ENCODE peak calls at places on chromosomes 12 and 14, in nine cellular contexts. B is body of pancreas, J is kidney epithelial cell, P is IMR-90, C is OCI-LY7, R is esophagus squamous epithelium, N is fibroblast of the aortic adventitia, X is cardiac muscle cell, I is upper lobe of right lung. G is an unnamed sample.

GRCh38 chr12:21526721-21527345 is 737 bp downstream of the SPX start:
- DNase-seq in B (peak), J (no peak), P (no peak), C (no peak), R (no peak), N (peak), X (no peak), I (no peak), G (no peak)

GRCh38 chr12:132924356-132924755 is 31.8 kb downstream of the ZNF605 start:
- DNase-seq in B (no peak), J (no peak), P (no peak), C (no peak), R (no peak), N (no peak), X (no peak), I (no peak), G (no peak)

GRCh38 chr14:55102141-55102547 is 26.9 kb upstream of the LGALS3 start:
- DNase-seq in B (peak), J (peak), P (peak), C (peak), R (peak), N (peak), X (peak), I (peak), G (peak)

GRCh38 chr12:102197789-102198188 is at the start of gene PMCH:
- DNase-seq in B (no peak), J (peak), P (peak), C (no peak), R (no peak), N (peak), X (no peak), I (no peak), G (no peak)

GRCh38 chr14:103296007-103296406 is 38.0 kb upstream of the EIF5 start:
- DNase-seq in B (no peak), J (peak), P (peak), C (no peak), R (no peak), N (peak), X (peak), I (no peak), G (no peak)

GRCh38 chr14:51095854-51096823 is 1.2 kb upstream of the TRIM9 start:
- DNase-seq in B (peak), J (peak), P (peak), C (no peak), R (no peak), N (peak), X (peak), I (no peak), G (no peak)

GRCh38 chr12:80241576-80242273 is 142.4 kb downstream of the OTOGL start:
- DNase-seq in B (no peak), J (no peak), P (peak), C (no peak), R (no peak), N (peak), X (no peak), I (no peak), G (no peak)

GRCh38 chr14:23186913-23187654 is 3.6 kb upstream of the SLC7A8 start:
- DNase-seq in B (peak), J (no peak), P (peak), C (peak), R (no peak), N (peak), X (peak), I (no peak), G (no peak)

GRCh38 chr12:43482311-43483085 is 69.5 kb downstream of the ADAMTS20 start:
- DNase-seq in B (no peak), J (no peak), P (no peak), C (no peak), R (no peak), N (no peak), X (no peak), I (no peak), G (no peak)

GRCh38 chr12:89707992-89708792 is 446 bp downstream of the ATP2B1 start:
- DNase-seq in B (peak), J (no peak), P (peak), C (peak), R (no peak), N (no peak), X (peak), I (peak), G (peak)

GRCh38 chr12:89709994-89710872 is 1.6 kb upstream of the ATP2B1 start:
- DNase-seq in B (peak), J (no peak), P (peak), C (peak), R (no peak), N (no peak), X (no peak), I (peak), G (no peak)

GRCh38 chr12:89707623-89707991 is 1.0 kb downstream of the ATP2B1 start:
- DNase-seq in B (peak), J (no peak), P (no peak), C (peak), R (no peak), N (no peak), X (no peak), I (peak), G (no peak)

GRCh38 chr12:89709157-89709993 is 737 bp upstream of the ATP2B1 start:
- DNase-seq in B (peak), J (peak), P (peak), C (peak), R (peak), N (peak), X (peak), I (peak), G (peak)

DNA sequence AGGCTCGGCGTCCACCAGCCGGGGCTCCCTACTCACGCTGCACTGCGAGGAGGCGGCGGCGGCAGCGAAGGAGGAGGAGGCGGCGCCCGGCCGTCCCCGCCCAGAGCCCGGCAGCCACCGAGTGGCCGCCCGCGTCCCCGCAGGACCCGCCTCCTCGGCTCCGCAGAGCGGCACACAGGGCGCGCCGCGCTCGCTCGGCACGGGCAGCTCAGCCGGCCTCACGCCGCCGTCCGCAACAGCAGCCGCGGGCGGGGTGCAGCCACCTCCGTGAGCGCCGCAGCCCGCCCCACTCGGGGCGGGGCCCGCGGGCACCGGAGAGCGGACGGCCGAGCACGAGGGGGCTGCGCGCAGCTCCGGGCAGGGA is at the start of gene ATP2B1:
- DNase-seq in B (peak), J (no peak), P (peak), C (peak), R (peak), N (peak), X (peak), I (peak), G (peak)
- TF ChIP-seq CTCF in B (peak), J (no peak), P (peak), C (no peak), R (no peak), N (peak), X (no peak), I (no peak), G (no peak)

DNA sequence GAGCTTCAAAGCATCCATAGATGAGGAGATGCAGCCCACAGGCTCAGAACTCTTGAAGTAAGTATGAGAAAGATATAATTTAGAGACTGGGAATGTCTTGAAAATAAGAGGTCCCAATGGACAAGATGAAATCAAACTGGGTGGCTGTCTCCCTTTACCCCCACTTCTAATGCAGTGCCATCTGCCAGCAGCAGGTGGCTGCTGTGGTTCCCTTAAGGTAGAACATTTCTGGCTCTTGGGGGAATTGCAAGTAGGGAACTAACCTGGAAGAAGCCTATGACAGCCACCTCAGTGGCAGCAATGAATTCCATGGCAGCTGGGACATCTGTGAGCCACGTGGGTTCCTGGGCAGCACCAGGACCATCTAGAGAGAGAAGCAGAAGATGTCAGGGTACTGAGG is 648 bp downstream of the ERP27 start:
- DNase-seq in B (peak), J (no peak), P (no peak), C (no peak), R (no peak), N (no peak), X (no peak), I (no peak), G (no peak)
- TF ChIP-seq CTCF in B (peak), J (no peak), P (peak), C (peak), R (no peak), N (no peak), X (no peak), I (no peak), G (peak)

GRCh38 chr12:92927055-92927435 is 2.0 kb downstream of the EEA1 start:
- DNase-seq in B (peak), J (no peak), P (peak), C (no peak), R (no peak), N (peak), X (peak), I (no peak), G (peak)
- TF ChIP-seq CTCF in B (no peak), J (peak), P (peak), C (peak), R (no peak), N (peak), X (no peak), I (peak), G (no peak)

DNA sequence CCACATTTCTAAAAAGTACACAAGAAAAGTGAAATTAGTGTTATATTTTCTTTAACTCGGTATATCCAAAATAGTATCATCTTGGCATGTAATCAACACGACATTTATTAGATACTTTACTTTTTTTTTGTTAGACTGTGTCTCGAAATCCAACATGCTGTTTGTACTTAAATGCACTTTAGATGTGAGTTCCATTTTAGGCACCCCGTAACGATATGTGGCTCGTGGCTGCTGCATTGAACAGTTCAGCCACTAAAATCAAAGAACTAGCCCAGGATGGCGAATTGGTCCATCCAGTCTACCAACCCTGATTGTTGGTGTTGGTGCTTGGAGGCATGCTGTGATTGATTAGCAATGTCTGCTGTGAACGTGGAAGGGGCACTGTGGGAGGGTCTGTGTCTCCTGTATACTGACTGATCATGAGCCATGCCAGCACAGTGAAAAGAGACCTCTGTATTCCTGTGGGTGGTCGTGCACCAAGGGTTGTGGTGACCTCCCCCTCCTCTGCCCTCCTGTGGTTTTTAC is 63.1 kb upstream of the DLK1 start:
- DNase-seq in B (no peak), J (no peak), P (no peak), C (no peak), R (no peak), N (no peak), X (no peak), I (no peak), G (no peak)
- TF ChIP-seq CTCF in B (no peak), J (no peak), P (no peak), C (peak), R (no peak), N (no peak), X (no peak), I (no peak), G (peak)

GRCh38 chr14:64303471-64303917 is 9.3 kb upstream of the ESR2 start:
- DNase-seq in B (no peak), J (no peak), P (peak), C (peak), R (no peak), N (peak), X (peak), I (no peak), G (no peak)

GRCh38 chr14:64293976-64294671 is at the start of gene ESR2:
- DNase-seq in B (peak), J (no peak), P (peak), C (peak), R (no peak), N (peak), X (peak), I (peak), G (no peak)

GRCh38 chr14:64296561-64296960 is 2.4 kb upstream of the ESR2 start:
- DNase-seq in B (peak), J (no peak), P (peak), C (no peak), R (no peak), N (peak), X (peak), I (no peak), G (no peak)

GRCh38 chr14:64294672-64295413 is 672 bp upstream of the ESR2 start:
- DNase-seq in B (peak), J (no peak), P (peak), C (peak), R (peak), N (peak), X (peak), I (peak), G (peak)

GRCh38 chr14:64298773-64299172 is 4.6 kb upstream of the ESR2 start:
- DNase-seq in B (no peak), J (no peak), P (no peak), C (peak), R (no peak), N (no peak), X (no peak), I (no peak), G (no peak)
- TF ChIP-seq CTCF in B (no peak), J (no peak), P (no peak), C (peak), R (no peak), N (peak), X (peak), I (no peak), G (no peak)

GRCh38 chr14:105059035-105059916 is 6.0 kb downstream of the GPR132 start:
- DNase-seq in B (peak), J (no peak), P (no peak), C (no peak), R (no peak), N (peak), X (no peak), I (peak), G (no peak)
- TF ChIP-seq CTCF in B (peak), J (peak), P (no peak), C (peak), R (no peak), N (no peak), X (no peak), I (no peak), G (no peak)

GRCh38 chr12:91920740-91921139 is 224.9 kb downstream of the BTG1 start:
- DNase-seq in B (no peak), J (no peak), P (no peak), C (no peak), R (no peak), N (no peak), X (no peak), I (no peak), G (no peak)

GRCh38 chr12:91922139-91922538 is 223.5 kb downstream of the BTG1 start:
- DNase-seq in B (no peak), J (no peak), P (peak), C (no peak), R (no peak), N (peak), X (no peak), I (no peak), G (no peak)

GRCh38 chr12:91920276-91920675 is 225.4 kb downstream of the BTG1 start:
- DNase-seq in B (no peak), J (no peak), P (peak), C (no peak), R (no peak), N (peak), X (peak), I (no peak), G (no peak)

GRCh38 chr12:91922674-91923073 is 223.0 kb downstream of the BTG1 start:
- DNase-seq in B (peak), J (no peak), P (peak), C (no peak), R (no peak), N (peak), X (peak), I (no peak), G (no peak)

DNA sequence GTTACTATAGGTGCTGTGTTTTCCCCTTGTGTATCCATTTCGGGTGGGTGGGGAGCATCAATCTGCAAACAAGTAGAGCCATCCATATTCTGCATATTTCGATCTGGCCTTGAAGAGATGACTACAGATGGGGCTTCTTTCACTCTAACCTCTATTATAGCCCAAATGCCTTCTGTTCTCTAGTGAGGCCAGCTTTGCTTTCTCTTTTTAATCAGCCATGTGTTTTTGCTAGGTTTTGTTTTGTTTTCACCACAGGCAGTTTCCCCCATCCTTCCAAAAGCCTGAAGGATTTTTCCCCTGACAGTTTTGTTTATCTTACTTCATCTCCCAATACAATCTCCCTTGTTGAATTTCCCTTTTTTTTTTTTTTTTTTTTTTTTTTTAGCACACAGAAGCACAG is 224.1 kb downstream of the BTG1 start:
- DNase-seq in B (no peak), J (no peak), P (no peak), C (no peak), R (no peak), N (no peak), X (no peak), I (no peak), G (no peak)
- TF ChIP-seq CTCF in B (no peak), J (no peak), P (no peak), C (no peak), R (no peak), N (no peak), X (no peak), I (no peak), G (no peak)

GRCh38 chr12:108825205-108825950 is 32.0 kb downstream of the SSH1 start:
- DNase-seq in B (no peak), J (no peak), P (peak), C (no peak), R (no peak), N (peak), X (peak), I (no peak), G (no peak)

GRCh38 chr12:108823804-108824203 is 33.6 kb downstream of the SSH1 start:
- DNase-seq in B (no peak), J (no peak), P (no peak), C (no peak), R (no peak), N (peak), X (peak), I (no peak), G (no peak)

GRCh38 chr12:108826807-108827721 is 30.3 kb downstream of the SSH1 start:
- DNase-seq in B (no peak), J (no peak), P (peak), C (no peak), R (no peak), N (peak), X (peak), I (no peak), G (no peak)

GRCh38 chr12:108827941-108828340 is 29.4 kb downstream of the SSH1 start:
- DNase-seq in B (no peak), J (no peak), P (no peak), C (no peak), R (no peak), N (no peak), X (no peak), I (no peak), G (no peak)

GRCh38 chr12:108826115-108826806 is 31.1 kb downstream of the SSH1 start:
- DNase-seq in B (peak), J (peak), P (peak), C (no peak), R (no peak), N (peak), X (peak), I (no peak), G (peak)
- TF ChIP-seq CTCF in B (no peak), J (no peak), P (peak), C (no peak), R (no peak), N (peak), X (peak), I (no peak), G (no peak)